ENCODE peak calls at places on chromosomes 12 and 14, in four cellular contexts. D is gastrocnemius medialis, V is GM23248, R is ovary. Q is an unnamed sample. For H3K27me3, the result is how much of the 10 kb centered on the place peaks cover.

GRCh38 chr12:84508943-84509342 is 403.7 kb downstream of the SLC6A15 start:
- DNase-seq in D (no peak), V (peak), R (no peak), Q (no peak)

GRCh38 chr14:71712478-71712877 is 219.8 kb upstream of the RGS6 start:
- DNase-seq in D (no peak), V (no peak), R (no peak), Q (no peak)

GRCh38 chr12:45989277-45989856 is 1.0 kb downstream of the SCAF11 start:
- DNase-seq in D (peak), V (peak), R (no peak), Q (no peak)

GRCh38 chr12:109099426-109100020 is 2.1 kb downstream of the UNG start:
- DNase-seq in D (no peak), V (peak), R (no peak), Q (no peak)

GRCh38 chr12:55715169-55715764 is 579 bp upstream of the BLOC1S1 start:
- DNase-seq in D (no peak), V (no peak), R (no peak), Q (peak)

GRCh38 chr12:4117386-4118016 is 156.1 kb upstream of the CCND2 start:
- DNase-seq in D (no peak), V (no peak), R (no peak), Q (no peak)

GRCh38 chr14:65849558-65849957 is 437.0 kb downstream of the FUT8 start:
- DNase-seq in D (no peak), V (no peak), R (no peak), Q (no peak)

GRCh38 chr12:44873898-44874297 is 2.2 kb downstream of the NELL2 start:
- DNase-seq in D (no peak), V (peak), R (no peak), Q (no peak)

GRCh38 chr14:49173765-49174373 is 412.3 kb downstream of the RPS29 start:
- DNase-seq in D (no peak), V (peak), R (no peak), Q (no peak)

GRCh38 chr14:38045461-38045860 is 162.2 kb upstream of the SSTR1 start:
- DNase-seq in D (no peak), V (no peak), R (no peak), Q (no peak)

GRCh38 chr14:53333809-53334208 is 180.7 kb upstream of the DDHD1 start:
- DNase-seq in D (no peak), V (no peak), R (no peak), Q (no peak)

GRCh38 chr12:125256537-125256936 is 191.3 kb downstream of the AACS start:
- DNase-seq in D (no peak), V (no peak), R (no peak), Q (no peak)

GRCh38 chr12:115790526-115790925 is 487.0 kb downstream of the MED13L start:
- DNase-seq in D (no peak), V (no peak), R (no peak), Q (no peak)
- H3K27me3 ChIP-seq in D (under half), V (under half), R (under half), Q (under half)

GRCh38 chr14:104119119-104119699 is 19.2 kb upstream of the KIF26A start:
- DNase-seq in D (no peak), V (no peak), R (peak), Q (peak)
- H3K27me3 ChIP-seq in D (under half), V (under half), R (under half), Q (under half)

DNA sequence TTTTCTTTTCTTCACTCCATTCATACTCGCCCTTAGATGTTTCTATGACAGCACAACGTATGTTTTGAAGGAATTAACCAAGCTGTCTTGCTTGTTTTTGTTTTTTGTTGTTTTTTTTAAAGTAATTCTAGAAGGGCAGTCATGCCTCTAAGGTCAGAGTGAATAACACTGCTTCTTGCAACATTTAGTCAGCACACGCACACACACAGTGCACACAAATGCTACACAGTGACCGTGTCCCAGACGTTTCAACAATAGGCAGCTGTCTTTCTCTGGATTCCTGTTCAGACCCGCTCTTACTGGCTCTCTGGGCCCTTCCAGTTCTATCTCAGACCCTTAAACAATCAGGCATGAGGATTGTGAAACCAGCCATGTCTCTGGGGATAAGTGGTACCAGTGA is 351.0 kb upstream of the FKBP4 start:
- DNase-seq in D (no peak), V (peak), R (no peak), Q (no peak)
- H3K27me3 ChIP-seq in D (under half), V (under half), R (under half), Q (under half)

GRCh38 chr12:52342781-52343490 is 21.7 kb upstream of the KRT83 start:
- DNase-seq in D (no peak), V (no peak), R (no peak), Q (no peak)
- H3K27me3 ChIP-seq in D (under half), V (under half), R (under half), Q (under half)

DNA sequence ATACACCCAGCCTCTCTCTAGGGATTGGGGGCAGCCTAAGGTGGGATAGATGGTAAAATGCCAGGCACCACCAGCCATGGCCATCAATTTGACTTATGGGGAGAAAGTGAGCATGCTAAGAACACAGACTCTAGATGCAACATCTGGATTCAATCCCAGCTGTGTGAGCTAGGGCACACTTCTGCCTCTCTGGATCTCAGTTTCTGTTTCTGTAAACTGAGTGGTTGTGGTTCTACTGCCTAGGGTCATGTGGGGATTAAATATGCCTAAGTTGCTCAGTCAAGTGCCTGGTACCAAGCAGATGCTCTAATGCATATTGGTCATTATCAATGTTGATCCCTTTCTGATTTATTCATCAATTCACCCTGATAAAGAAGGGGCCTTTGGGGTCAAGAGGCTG is 12.6 kb upstream of the OAS1 start:
- DNase-seq in D (no peak), V (no peak), R (no peak), Q (no peak)
- H3K27me3 ChIP-seq in D (under half), V (under half), R (under half), Q (under half)

DNA sequence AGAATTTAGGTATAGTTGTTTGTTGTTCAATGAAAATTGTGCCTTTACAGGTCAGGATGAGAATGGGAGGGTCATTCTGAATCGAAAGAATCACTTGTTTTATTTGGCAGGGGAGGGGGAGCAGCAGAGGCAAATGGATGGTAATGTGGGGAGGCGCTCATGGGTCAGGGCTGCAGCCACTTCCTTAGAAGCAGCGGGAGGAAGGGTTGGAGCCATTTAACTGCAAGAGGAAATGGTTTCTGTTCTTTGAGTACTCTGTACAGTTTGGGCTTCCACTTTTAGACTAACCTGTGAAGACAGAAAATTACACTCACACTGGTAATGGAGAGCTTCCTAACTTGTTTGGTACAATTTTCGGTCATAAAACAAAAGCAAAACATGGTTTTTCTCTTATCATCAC is 57.2 kb downstream of the PIWIL1 start:
- DNase-seq in D (no peak), V (no peak), R (no peak), Q (no peak)
- H3K27me3 ChIP-seq in D (under half), V (under half), R (under half), Q (under half)

GRCh38 chr14:92925446-92925845 is 2.5 kb downstream of the CHGA start:
- DNase-seq in D (no peak), V (no peak), R (no peak), Q (no peak)
- H3K27me3 ChIP-seq in D (under half), V (under half), R (under half), Q (under half)

Q was measured in aorta.